ENCODE peak calls at places on chromosomes 12 and 14, in ten cellular contexts. U, E, O, P, X, Q, I, F, S and R are unnamed samples.

GRCh38 chr12:48917857-48918537 is 7.3 kb downstream of the FKBP11 start:
- DNase-seq in O (peak), E (peak), S (no peak), I (no peak), X (no peak), U (peak), F (no peak), Q (no peak), P (no peak), R (no peak)

GRCh38 chr14:105894978-105895881 is 368.8 kb downstream of the TMEM121 start:
- DNase-seq in O (no peak), Q (no peak), I (no peak), P (no peak), E (no peak), S (no peak), X (peak), U (no peak), F (no peak), R (no peak)

GRCh38 chr14:96139879-96140278 is 64.8 kb upstream of the BDKRB2 start:
- DNase-seq in I (no peak), P (no peak), Q (no peak), O (no peak), F (no peak), X (no peak), E (no peak), U (no peak), S (no peak), R (no peak)

GRCh38 chr14:75176142-75176820 is at the start of gene TMED10:
- DNase-seq in X (peak), F (peak), Q (peak), I (peak), E (peak), P (no peak), S (peak), U (peak), O (peak), R (peak)

GRCh38 chr14:74018029-74018703 is 922 bp downstream of the ENTPD5 start:
- DNase-seq in Q (no peak), F (peak), S (no peak), I (no peak), X (no peak), O (no peak), P (no peak), U (peak), E (no peak), R (peak)

GRCh38 chr14:104804481-104805325 is 3.8 kb downstream of the ZBTB42 start:
- DNase-seq in P (no peak), O (no peak), U (no peak), E (no peak), X (no peak), Q (no peak), S (no peak), I (no peak), F (no peak), R (no peak)

GRCh38 chr14:72699852-72700257 is 194.0 kb downstream of the DPF3 start:
- DNase-seq in P (no peak), F (no peak), X (peak), S (no peak), E (no peak), O (peak), I (no peak), U (no peak), Q (peak), R (no peak)

GRCh38 chr12:105317942-105318614 is 12.4 kb upstream of the C12orf75 start:
- DNase-seq in E (no peak), U (no peak), F (no peak), O (peak), Q (no peak), I (no peak), X (no peak), S (no peak), P (peak), R (no peak)

GRCh38 chr14:71228711-71229110 is 321.5 kb downstream of the PCNX1 start:
- DNase-seq in U (no peak), F (no peak), O (no peak), S (no peak), Q (no peak), I (no peak), E (no peak), P (no peak), X (no peak), R (no peak)

GRCh38 chr14:51297066-51297465 is 57.0 kb downstream of the TMX1 start:
- DNase-seq in X (no peak), E (no peak), O (no peak), I (no peak), S (no peak), P (no peak), U (no peak), F (no peak), Q (no peak), R (no peak)

GRCh38 chr12:116561181-116561821 is 2.1 kb downstream of the MAP1LC3B2 start:
- DNase-seq in X (no peak), E (no peak), I (no peak), P (no peak), F (no peak), Q (no peak), O (no peak), U (no peak), S (no peak), R (no peak)